ENCODE peak calls at places on chromosomes 11 and 22, in nine cellular contexts. N is stimulated activated naive B cell treated with anti-CD40 and anti-IgM and Interleukin-4, amounts not matched to agents 10 μg/mL and 1 μg/mL and 100 μg/mL, for 72 hours; I is T-helper 9 cell; A is HEK293T; X is GM10248; E is stimulated activated CD4-positive, alpha-beta T cell treated with anti-CD3 and anti-CD28 coated beads, Interleukin-2, amount 100 ng/mL, for 48 hours; Y is dorsolateral prefrontal cortex; H is H7; S is H54. P is an unnamed sample.

GRCh38 chr11:36425593-36426206 is 84.4 kb downstream of the TRAF6 start:
- DNase-seq in S (no peak), H (no peak), E (no peak), X (no peak), A (no peak), I (no peak), Y (no peak), N (no peak), P (no peak)

GRCh38 chr11:30889116-30889765 is 303.1 kb upstream of the MPPED2 start:
- DNase-seq in Y (no peak), E (no peak), X (no peak), S (no peak), N (no peak), A (no peak), I (no peak), H (no peak), P (no peak)

GRCh38 chr11:122235615-122236014 is 119.6 kb upstream of the BLID start:
- DNase-seq in I (no peak), N (no peak), S (peak; percentile 3), A (no peak), X (no peak), E (no peak), H (no peak), Y (no peak), P (no peak)

GRCh38 chr11:76288166-76288978 is 82.1 kb upstream of the WNT11 start:
- DNase-seq in E (no peak), A (no peak), N (no peak), H (peak; percentile 55), S (no peak), X (no peak), Y (no peak), I (peak; percentile 8), P (no peak)

GRCh38 chr11:116397556-116398167 is 375.1 kb downstream of the BUD13 start:
- DNase-seq in N (no peak), X (no peak), I (no peak), Y (no peak), S (no peak), A (no peak), H (no peak), E (no peak), P (no peak)

GRCh38 chr11:117781650-117782049 is 15.4 kb downstream of the DSCAML1 start:
- DNase-seq in N (no peak), S (no peak), X (no peak), A (no peak), I (no peak), E (no peak), H (no peak), Y (no peak), P (no peak)

GRCh38 chr22:35981900-35982299 is 46.7 kb downstream of the RBFOX2 start:
- DNase-seq in I (no peak), A (no peak), Y (no peak), X (no peak), N (no peak), H (no peak), E (no peak), S (no peak), P (no peak)

GRCh38 chr11:77882396-77882795 is 61.5 kb downstream of the AAMDC start:
- DNase-seq in H (no peak), A (no peak), I (no peak), N (no peak), Y (no peak), E (no peak), X (no peak), S (no peak), P (no peak)

GRCh38 chr11:12066799-12067508 is 43.4 kb upstream of the MICAL2 start:
- DNase-seq in I (no peak), X (no peak), E (no peak), Y (peak; percentile 67), S (no peak), A (peak; percentile 73), H (peak; percentile 36), N (no peak), P (no peak)

GRCh38 chr11:61913699-61914395 is 3.5 kb downstream of the RAB3IL1 start:
- DNase-seq in E (no peak), X (no peak), N (no peak), A (no peak), Y (no peak), I (no peak), S (no peak), H (peak; percentile 37), P (no peak)

GRCh38 chr11:43751726-43752125 is 71.2 kb downstream of the HSD17B12 start:
- DNase-seq in X (no peak), E (no peak), N (no peak), I (no peak), Y (no peak), S (no peak), H (no peak), A (no peak), P (no peak)

GRCh38 chr11:31160504-31161422 is 208.8 kb downstream of the DCDC1 start:
- DNase-seq in I (no peak), A (peak; percentile 20), E (no peak), S (no peak), H (peak; percentile 26), X (no peak), N (no peak), Y (no peak), P (no peak)

GRCh38 chr11:76768091-76769047 is 14.8 kb upstream of the TSKU start:
- DNase-seq in X (no peak), N (no peak), E (no peak), A (no peak), Y (peak; percentile 23), I (no peak), H (peak; percentile 57), S (no peak), P (no peak)

GRCh38 chr11:30120045-30120589 is 103.3 kb upstream of the KCNA4 start:
- DNase-seq in X (no peak), I (no peak), S (no peak), H (no peak), Y (no peak), N (no peak), E (no peak), A (no peak), P (no peak)

GRCh38 chr22:47776329-47776728 is 1013.9 kb downstream of the TBC1D22A start:
- DNase-seq in S (no peak), Y (no peak), X (no peak), A (no peak), E (no peak), I (no peak), H (peak; percentile 75), N (no peak), P (no peak)

GRCh38 chr11:22407899-22408298 is 69.7 kb downstream of the SLC17A6 start:
- DNase-seq in I (no peak), H (peak; percentile 5), N (no peak), X (no peak), S (no peak), E (no peak), Y (no peak), A (no peak), P (no peak)

GRCh38 chr22:39470462-39471335 is 13.9 kb downstream of the MGAT3 start:
- DNase-seq in Y (no peak), S (no peak), H (peak; percentile 81), A (no peak), N (no peak), E (no peak), X (no peak), I (no peak), P (no peak)

GRCh38 chr11:47184711-47185304 is 1.4 kb downstream of the PACSIN3 start:
- DNase-seq in H (peak; percentile 74), E (no peak), S (no peak), I (no peak), Y (peak; percentile 87), N (no peak), X (no peak), A (no peak), P (no peak)

GRCh38 chr11:14418801-14419417 is 59.9 kb upstream of the RRAS2 start:
- DNase-seq in S (no peak), I (no peak), Y (no peak), N (no peak), X (peak; percentile 30), A (peak; percentile 58), E (no peak), H (peak; percentile 32), P (no peak)

GRCh38 chr11:31340903-31341572 is 28.5 kb downstream of the DCDC1 start:
- DNase-seq in X (peak; percentile 31), Y (no peak), I (no peak), N (no peak), E (no peak), S (peak; percentile 4), H (peak; percentile 49), A (peak; percentile 47), P (no peak)

GRCh38 chr22:35191412-35191811 is 65.9 kb upstream of the HMGXB4 start:
- DNase-seq in E (no peak), I (no peak), X (no peak), S (peak; percentile 17), A (no peak), Y (no peak), N (no peak), H (no peak), P (no peak)

P was measured in immature natural killer cell.